ENCODE peak calls at places on chromosomes 7 and 10, in four cellular contexts. J is PC-3, B is fibroblast of lung, U is IMR-90. O is an unnamed sample. For H3K9me3, the result is how much of the 10 kb centered on the place peaks cover.

GRCh38 chr7:80098795-80099194 is 35.8 kb upstream of the GNAI1 start:
- DNase-seq in J (no peak), B (no peak), U (no peak), O (no peak)

GRCh38 chr10:84845628-84846261 is 517.4 kb downstream of the CCSER2 start:
- DNase-seq in J (peak), B (no peak), U (no peak), O (no peak)

GRCh38 chr7:48781783-48782182 is 142.6 kb upstream of the CDC14C start:
- DNase-seq in J (peak), B (no peak), U (no peak), O (no peak)

GRCh38 chr7:97006146-97006950 is 995 bp downstream of the DLX6 start:
- DNase-seq in J (no peak), B (peak), U (peak), O (peak)

GRCh38 chr10:132666733-132667612 is 119.0 kb downstream of the NKX6-2 start:
- DNase-seq in J (peak), B (no peak), U (peak), O (peak)

GRCh38 chr10:46014683-46015405 is 15.6 kb downstream of the NCOA4 start:
- DNase-seq in J (no peak), B (peak), U (peak), O (no peak)

GRCh38 chr7:139680676-139681462 is 96.9 kb downstream of the HIPK2 start:
- DNase-seq in J (peak), B (peak), U (peak), O (peak)

GRCh38 chr10:17179002-17179401 is 22.5 kb downstream of the TRDMT1 start:
- DNase-seq in J (no peak), B (no peak), U (peak), O (peak)

GRCh38 chr10:32446701-32447406 is 914 bp downstream of the CCDC7 start:
- DNase-seq in J (no peak), B (peak), U (peak), O (peak)

GRCh38 chr7:41399171-41399570 is 303.7 kb downstream of the INHBA start:
- DNase-seq in J (peak), B (no peak), U (peak), O (no peak)

GRCh38 chr10:89274928-89275327 is 23.4 kb upstream of the LIPA start:
- DNase-seq in J (no peak), B (peak), U (no peak), O (peak)

GRCh38 chr10:6383099-6383812 is 180.5 kb downstream of the PFKFB3 start:
- DNase-seq in J (no peak), B (peak), U (peak), O (peak)

GRCh38 chr10:34966440-34966839 is 123.7 kb downstream of the CUL2 start:
- DNase-seq in J (peak), B (peak), U (peak), O (peak)

GRCh38 chr10:87589653-87590052 is 70.0 kb upstream of the PAPSS2 start:
- DNase-seq in J (peak), B (no peak), U (peak), O (peak)

GRCh38 chr7:143345428-143345900 is 17.0 kb downstream of the FAM131B start:
- DNase-seq in J (no peak), B (peak), U (peak), O (no peak)

GRCh38 chr10:98076086-98076485 is 45.7 kb upstream of the CRTAC1 start:
- DNase-seq in J (no peak), B (no peak), U (no peak), O (no peak)

GRCh38 chr7:121169469-121169868 is 159.3 kb upstream of the WNT16 start:
- DNase-seq in J (no peak), B (no peak), U (no peak), O (no peak)

GRCh38 chr7:38070718-38071117 is 107.3 kb upstream of the STARD3NL start:
- DNase-seq in J (peak), B (no peak), U (peak), O (peak)

GRCh38 chr7:57370066-57370738 is 79.8 kb upstream of the ZNF716 start:
- DNase-seq in J (no peak), B (no peak), U (no peak), O (no peak)

GRCh38 chr7:57370739-57371098 is 79.3 kb upstream of the ZNF716 start:
- DNase-seq in J (no peak), B (no peak), U (no peak), O (no peak)

GRCh38 chr7:57381581-57381980 is 68.4 kb upstream of the ZNF716 start:
- DNase-seq in J (no peak), B (no peak), U (no peak), O (no peak)

GRCh38 chr7:57375783-57376182 is 74.2 kb upstream of the ZNF716 start:
- DNase-seq in J (no peak), B (no peak), U (no peak), O (no peak)
- H3K9me3 ChIP-seq in J (under half), B (under half), U (under half), O (under half)

GRCh38 chr10:129335396-129335795 is 131.6 kb upstream of the MGMT start:
- DNase-seq in J (no peak), B (no peak), U (no peak), O (no peak)
- H3K9ac ChIP-seq in J (no peak), B (no peak), U (no peak), O (no peak)

DNA sequence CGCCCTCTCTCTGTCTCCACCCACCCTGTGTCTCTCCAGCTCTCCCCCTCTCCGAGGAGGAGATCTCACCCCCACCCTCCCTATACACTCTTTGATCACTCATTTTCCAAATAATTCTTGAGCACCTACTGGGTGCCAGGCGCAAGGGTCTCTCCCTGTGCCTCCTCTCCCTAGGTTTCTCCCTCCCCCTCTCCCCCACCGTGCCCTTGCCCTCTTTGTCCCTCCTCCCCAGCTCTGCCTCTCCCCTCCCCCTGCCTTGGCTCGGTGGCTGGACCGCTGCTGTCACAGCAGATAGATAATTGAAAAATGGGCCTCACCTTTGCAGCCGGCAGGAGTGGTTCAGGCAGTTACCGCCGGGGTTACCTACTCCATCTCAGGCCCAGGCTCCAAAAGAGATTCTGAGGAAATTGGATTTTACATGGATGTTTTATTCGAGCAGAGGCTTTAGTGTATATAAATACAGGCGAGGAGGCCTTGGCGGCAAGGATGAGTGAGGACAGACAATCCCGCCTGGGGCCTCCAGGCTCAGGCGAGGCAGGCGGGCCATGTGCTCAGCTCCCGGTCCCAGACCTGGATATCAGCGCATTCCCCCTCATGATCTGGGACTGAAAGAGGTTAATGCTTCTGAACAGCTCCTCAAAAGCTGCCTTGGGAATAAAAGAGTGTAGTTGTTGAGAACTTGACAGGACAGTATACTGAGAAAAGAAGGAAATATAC is 60.8 kb upstream of the BTRC start:
- DNase-seq in J (no peak), B (no peak), U (no peak), O (no peak)
- H3K4me3 ChIP-seq in J (peak), B (no peak), U (no peak), O (no peak)

DNA sequence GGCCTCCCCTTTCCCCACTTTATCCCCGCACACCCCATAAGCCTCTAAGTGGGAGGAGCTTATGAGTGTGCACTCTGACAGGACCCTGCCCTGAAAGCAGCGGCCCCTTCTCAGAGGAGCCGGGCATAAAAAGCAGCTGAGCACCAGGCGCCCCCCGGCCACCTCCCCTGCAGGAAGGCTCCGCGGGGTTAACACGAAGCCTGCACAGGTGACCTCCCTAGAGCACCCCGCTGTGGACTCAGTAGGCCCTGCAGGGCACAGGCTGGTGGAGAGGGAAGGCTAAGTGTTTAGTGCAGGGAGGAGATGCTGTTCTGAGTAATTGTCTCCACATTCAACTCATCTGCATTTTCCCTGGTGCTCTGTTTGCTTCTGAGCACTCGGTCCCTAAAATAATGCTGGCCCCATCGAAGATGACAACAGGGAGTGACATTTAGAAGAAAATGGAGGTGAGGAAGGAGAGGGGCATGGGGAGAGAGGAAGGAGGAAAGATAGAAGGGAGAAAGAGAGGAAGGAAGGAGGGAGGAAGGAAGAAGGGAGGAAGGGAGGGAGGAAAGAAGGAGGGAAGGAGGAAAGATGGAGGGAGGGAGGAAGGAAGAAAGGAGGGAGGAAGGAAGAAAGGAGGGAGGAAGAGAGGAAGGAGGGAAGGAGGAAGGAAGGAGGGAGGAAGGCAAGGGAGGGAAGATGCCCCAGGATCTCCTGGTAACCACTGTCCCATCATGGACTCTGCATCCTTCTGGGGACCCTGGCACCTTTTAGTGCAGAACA is 25.4 kb upstream of the CNPY1 start:
- DNase-seq in J (no peak), B (no peak), U (no peak), O (no peak)
- H3K9me3 ChIP-seq in J (under half), B (under half), U (under half), O (under half)

GRCh38 chr7:73820013-73820412 is 10.8 kb upstream of the CLDN4 start:
- DNase-seq in J (no peak), B (no peak), U (no peak), O (no peak)

GRCh38 chr7:73824986-73825385 is 5.8 kb upstream of the CLDN4 start:
- DNase-seq in J (no peak), B (no peak), U (no peak), O (no peak)

GRCh38 chr7:73823257-73823656 is 7.5 kb upstream of the CLDN4 start:
- DNase-seq in J (peak), B (no peak), U (no peak), O (no peak)

GRCh38 chr7:73823873-73824597 is 6.8 kb upstream of the CLDN4 start:
- DNase-seq in J (no peak), B (no peak), U (no peak), O (no peak)

GRCh38 chr7:73822319-73823173 is 8.2 kb upstream of the CLDN4 start:
- DNase-seq in J (peak), B (peak), U (peak), O (peak)
- H3K9ac ChIP-seq in J (peak), B (peak), U (no peak), O (peak)

O was measured in adipocyte.